ENCODE peak calls at places on chromosomes 12 and 14, in five cellular contexts. One of them, this sample, is unnamed.

GRCh38 chr14:90717916-90718315 is 98.3 kb downstream of the TTC7B start:
- DNase-seq in stimulated activated CD4-positive, alpha-beta T cell treated with anti-CD3 and anti-CD28 coated beads, Interleukin-15, amount 100 ng/mL, for 24 hours: no peak
- DNase-seq in amniotic stem cell: no peak
- DNase-seq in fibroblast of villous mesenchyme: peak
- DNase-seq in effector CD4-positive, alpha-beta T cell: no peak
- DNase-seq in this sample: no peak

GRCh38 chr12:7142057-7142644 is 12.0 kb downstream of the CLSTN3 start:
- DNase-seq in amniotic stem cell: no peak
- DNase-seq in effector CD4-positive, alpha-beta T cell: peak
- DNase-seq in fibroblast of villous mesenchyme: peak
- DNase-seq in stimulated activated CD4-positive, alpha-beta T cell treated with anti-CD3 and anti-CD28 coated beads, Interleukin-15, amount 100 ng/mL, for 24 hours: peak
- DNase-seq in this sample: no peak

GRCh38 chr12:2682301-2683282 is 112.2 kb upstream of the FKBP4 start:
- DNase-seq in stimulated activated CD4-positive, alpha-beta T cell treated with anti-CD3 and anti-CD28 coated beads, Interleukin-15, amount 100 ng/mL, for 24 hours: peak
- DNase-seq in amniotic stem cell: no peak
- DNase-seq in fibroblast of villous mesenchyme: peak
- DNase-seq in effector CD4-positive, alpha-beta T cell: peak
- DNase-seq in this sample: no peak

GRCh38 chr14:24365600-24366374 is 2.2 kb upstream of the NFATC4 start:
- DNase-seq in fibroblast of villous mesenchyme: peak
- DNase-seq in stimulated activated CD4-positive, alpha-beta T cell treated with anti-CD3 and anti-CD28 coated beads, Interleukin-15, amount 100 ng/mL, for 24 hours: peak
- DNase-seq in effector CD4-positive, alpha-beta T cell: peak
- DNase-seq in amniotic stem cell: peak
- DNase-seq in this sample: peak

GRCh38 chr12:116609715-116610114 is 50.5 kb downstream of the MAP1LC3B2 start:
- DNase-seq in amniotic stem cell: no peak
- DNase-seq in fibroblast of villous mesenchyme: no peak
- DNase-seq in effector CD4-positive, alpha-beta T cell: no peak
- DNase-seq in stimulated activated CD4-positive, alpha-beta T cell treated with anti-CD3 and anti-CD28 coated beads, Interleukin-15, amount 100 ng/mL, for 24 hours: peak
- DNase-seq in this sample: no peak

GRCh38 chr12:4011597-4011996 is 138.4 kb upstream of the PARP11 start:
- DNase-seq in fibroblast of villous mesenchyme: no peak
- DNase-seq in amniotic stem cell: no peak
- DNase-seq in effector CD4-positive, alpha-beta T cell: no peak
- DNase-seq in stimulated activated CD4-positive, alpha-beta T cell treated with anti-CD3 and anti-CD28 coated beads, Interleukin-15, amount 100 ng/mL, for 24 hours: no peak
- DNase-seq in this sample: no peak

GRCh38 chr14:105925615-105926414 is 399.4 kb downstream of the TMEM121 start:
- DNase-seq in effector CD4-positive, alpha-beta T cell: no peak
- DNase-seq in stimulated activated CD4-positive, alpha-beta T cell treated with anti-CD3 and anti-CD28 coated beads, Interleukin-15, amount 100 ng/mL, for 24 hours: no peak
- DNase-seq in fibroblast of villous mesenchyme: no peak
- DNase-seq in amniotic stem cell: no peak
- DNase-seq in this sample: no peak

GRCh38 chr12:43436597-43436996 is 115.4 kb downstream of the ADAMTS20 start:
- DNase-seq in fibroblast of villous mesenchyme: no peak
- DNase-seq in effector CD4-positive, alpha-beta T cell: no peak
- DNase-seq in stimulated activated CD4-positive, alpha-beta T cell treated with anti-CD3 and anti-CD28 coated beads, Interleukin-15, amount 100 ng/mL, for 24 hours: no peak
- DNase-seq in amniotic stem cell: no peak
- DNase-seq in this sample: no peak